ENCODE peak calls at places on chromosomes 16 and 17, in eight cellular contexts. W is B cell, D is GM23338, X is progenitor cell of endocrine pancreas, K is neural crest cell, F is fibroblast of lung, R is heart left ventricle, E is esophagus squamous epithelium. B is an unnamed sample.

GRCh38 chr17:59427996-59428395 is 96.5 kb downstream of the YPEL2 start:
- DNase-seq in W (no peak), D (no peak), X (no peak), K (no peak), F (peak; percentile 54), R (peak; percentile 38), E (no peak), B (no peak)

GRCh38 chr16:67530013-67530939 is 1.6 kb downstream of the RIPOR1 start:
- DNase-seq in W (peak; percentile 93), D (peak; percentile 54), X (no peak), K (no peak), F (peak; percentile 85), R (peak; percentile 88), E (no peak), B (peak; percentile 70)

GRCh38 chr16:17211797-17212196 is 259.0 kb downstream of the XYLT1 start:
- DNase-seq in W (peak; percentile 25), D (peak; percentile 91), X (no peak), K (no peak), F (no peak), R (no peak), E (no peak), B (no peak)

GRCh38 chr16:50398336-50398735 is 29.5 kb upstream of the BRD7 start:
- DNase-seq in W (no peak), D (no peak), X (no peak), K (no peak), F (no peak), R (no peak), E (no peak), B (peak; percentile 22)

GRCh38 chr17:39525801-39526506 is 64.7 kb downstream of the CDK12 start:
- DNase-seq in W (no peak), D (no peak), X (no peak), K (no peak), F (no peak), R (no peak), E (no peak), B (no peak)

GRCh38 chr16:81403601-81404391 is 40.8 kb upstream of the CMIP start:
- DNase-seq in W (peak; percentile 90), D (peak; percentile 95), X (peak; percentile 88), K (peak; percentile 95), F (peak; percentile 59), R (peak; percentile 87), E (no peak), B (peak; percentile 92)

GRCh38 chr17:71363661-71364060 is 757.2 kb upstream of the SOX9 start:
- DNase-seq in W (no peak), D (no peak), X (no peak), K (no peak), F (no peak), R (no peak), E (no peak), B (no peak)

GRCh38 chr17:27293359-27293897 is 486 bp upstream of the WSB1 start:
- DNase-seq in W (no peak), D (no peak), X (no peak), K (no peak), F (no peak), R (peak; percentile 38), E (no peak), B (no peak)

GRCh38 chr16:74297296-74297665 is 667 bp downstream of the PSMD7 start:
- DNase-seq in W (peak; percentile 36), D (peak; percentile 51), X (no peak), K (no peak), F (peak; percentile 16), R (no peak), E (no peak), B (no peak)

GRCh38 chr17:63295288-63295687 is 150.8 kb downstream of the CYB561 start:
- DNase-seq in W (no peak), D (no peak), X (no peak), K (no peak), F (peak; percentile 83), R (no peak), E (no peak), B (no peak)

GRCh38 chr16:122342-122741 is 16.1 kb downstream of the NPRL3 start:
- DNase-seq in W (no peak), D (no peak), X (no peak), K (no peak), F (no peak), R (no peak), E (no peak), B (no peak)

GRCh38 chr16:88611220-88611821 is 27.1 kb upstream of the IL17C start:
- DNase-seq in W (no peak), D (peak; percentile 92), X (no peak), K (no peak), F (no peak), R (no peak), E (no peak), B (no peak)

GRCh38 chr16:50314665-50315064 is 48.3 kb downstream of the ADCY7 start:
- DNase-seq in W (no peak), D (no peak), X (no peak), K (no peak), F (no peak), R (no peak), E (no peak), B (no peak)

GRCh38 chr16:54166342-54166865 is 120.2 kb downstream of the IRX3 start:
- DNase-seq in W (no peak), D (no peak), X (no peak), K (no peak), F (no peak), R (no peak), E (no peak), B (no peak)

GRCh38 chr16:27470567-27471431 is 68.8 kb downstream of the IL21R start:
- DNase-seq in W (no peak), D (no peak), X (no peak), K (no peak), F (peak; percentile 56), R (no peak), E (no peak), B (no peak)

GRCh38 chr17:49747632-49748031 is 16.3 kb downstream of the FAM117A start:
- DNase-seq in W (no peak), D (no peak), X (no peak), K (no peak), F (no peak), R (no peak), E (no peak), B (no peak)

GRCh38 chr16:769201-769769 is 8.8 kb downstream of the MSLN start:
- DNase-seq in W (no peak), D (no peak), X (no peak), K (no peak), F (no peak), R (peak; percentile 14), E (no peak), B (no peak)

GRCh38 chr17:18093616-18094408 is 6.1 kb downstream of the DRG2 start:
- DNase-seq in W (no peak), D (peak; percentile 75), X (no peak), K (no peak), F (peak; percentile 72), R (peak; percentile 41), E (no peak), B (no peak)

GRCh38 chr17:47744168-47745036 is 11.4 kb downstream of the TBX21 start:
- DNase-seq in W (no peak), D (no peak), X (no peak), K (no peak), F (no peak), R (no peak), E (no peak), B (peak; percentile 43)

GRCh38 chr17:77886387-77886728 is 72.1 kb upstream of the TNRC6C start:
- DNase-seq in W (peak; percentile 49), D (no peak), X (no peak), K (no peak), F (no peak), R (peak; percentile 39), E (no peak), B (no peak)

GRCh38 chr16:70427786-70428177 is 11.1 kb downstream of the ST3GAL2 start:
- DNase-seq in W (no peak), D (no peak), X (no peak), K (no peak), F (no peak), R (no peak), E (no peak), B (no peak)

GRCh38 chr16:50539822-50540710 is 8.1 kb upstream of the NKD1 start:
- DNase-seq in W (no peak), D (peak; percentile 55), X (no peak), K (no peak), F (no peak), R (no peak), E (no peak), B (no peak)

GRCh38 chr17:68377771-68378201 is 79.5 kb downstream of the WIPI1 start:
- DNase-seq in W (no peak), D (peak; percentile 30), X (no peak), K (no peak), F (no peak), R (no peak), E (no peak), B (no peak)

GRCh38 chr17:35981908-35982330 is 622 bp upstream of the CCL16 start:
- DNase-seq in W (peak; percentile 31), D (peak; percentile 54), X (no peak), K (no peak), F (no peak), R (no peak), E (no peak), B (peak; percentile 44)
- TF ChIP-seq CTCF in W (no peak), D (peak; percentile 73), X (peak; percentile 53), K (peak; percentile 30), F (no peak), R (no peak), E (no peak), B (peak; percentile 30)

GRCh38 chr16:2163211-2163881 is 7.8 kb downstream of the TRAF7 start:
- DNase-seq in W (no peak), D (no peak), X (no peak), K (no peak), F (peak; percentile 24), R (no peak), E (no peak), B (no peak)
- TF ChIP-seq CTCF in W (no peak), D (no peak), X (no peak), K (no peak), F (no peak), R (no peak), E (no peak), B (no peak)

GRCh38 chr17:75267403-75268232 is 3.4 kb downstream of the MIF4GD start:
- DNase-seq in W (no peak), D (peak; percentile 89), X (no peak), K (no peak), F (no peak), R (no peak), E (no peak), B (no peak)
- TF ChIP-seq CTCF in W (no peak), D (peak; percentile 69), X (peak; percentile 44), K (peak; percentile 35), F (no peak), R (no peak), E (no peak), B (no peak)

GRCh38 chr16:85416267-85417109 is 196.6 kb upstream of the GSE1 start:
- DNase-seq in W (peak; percentile 74), D (peak; percentile 80), X (no peak), K (peak; percentile 46), F (no peak), R (peak; percentile 48), E (no peak), B (no peak)

GRCh38 chr16:85415196-85415988 is 197.7 kb upstream of the GSE1 start:
- DNase-seq in W (no peak), D (no peak), X (no peak), K (no peak), F (no peak), R (peak; percentile 30), E (no peak), B (no peak)

GRCh38 chr16:85418978-85419491 is 194.1 kb upstream of the GSE1 start:
- DNase-seq in W (no peak), D (no peak), X (no peak), K (no peak), F (no peak), R (peak; percentile 13), E (no peak), B (no peak)

GRCh38 chr16:85419503-85420408 is 193.4 kb upstream of the GSE1 start:
- DNase-seq in W (no peak), D (no peak), X (no peak), K (no peak), F (no peak), R (no peak), E (no peak), B (no peak)

GRCh38 chr16:85417156-85417860 is 195.8 kb upstream of the GSE1 start:
- DNase-seq in W (no peak), D (no peak), X (no peak), K (no peak), F (no peak), R (peak; percentile 13), E (no peak), B (no peak)
- TF ChIP-seq CTCF in W (no peak), D (no peak), X (no peak), K (no peak), F (no peak), R (no peak), E (no peak), B (no peak)